ENCODE peak calls at places on chromosome 18, in four cellular contexts. One of them, this sample, is unnamed.

GRCh38 chr18:6661692-6662415 is 67.7 kb upstream of the ARHGAP28 start:
- DNase-seq in IMR-90: no peak
- DNase-seq in A549: no peak
- DNase-seq in H1: no peak
- DNase-seq in this sample: no peak

GRCh38 chr18:9705183-9705864 is 2.8 kb upstream of the RAB31 start:
- DNase-seq in IMR-90: peak; percentile 76
- DNase-seq in H1: no peak
- DNase-seq in A549: no peak
- DNase-seq in this sample: peak; percentile 58

GRCh38 chr18:72232611-72233010 is 311.5 kb downstream of the CBLN2 start:
- DNase-seq in H1: no peak
- DNase-seq in IMR-90: no peak
- DNase-seq in A549: no peak
- DNase-seq in this sample: no peak

GRCh38 chr18:33146009-33146408 is 294.5 kb downstream of the CCDC178 start:
- DNase-seq in H1: no peak
- DNase-seq in A549: no peak
- DNase-seq in IMR-90: no peak
- DNase-seq in this sample: no peak

GRCh38 chr18:72470391-72470790 is 73.8 kb downstream of the CBLN2 start:
- DNase-seq in A549: no peak
- DNase-seq in H1: no peak
- DNase-seq in IMR-90: no peak
- DNase-seq in this sample: no peak

GRCh38 chr18:58755304-58756010 is 84.2 kb downstream of the MALT1 start:
- DNase-seq in H1: no peak
- DNase-seq in A549: no peak
- DNase-seq in IMR-90: no peak
- DNase-seq in this sample: no peak

GRCh38 chr18:25873833-25874232 is 216.6 kb downstream of the SS18 start:
- DNase-seq in H1: no peak
- DNase-seq in A549: no peak
- DNase-seq in IMR-90: peak; percentile 23
- DNase-seq in this sample: peak; percentile 34

GRCh38 chr18:54086863-54087262 is 137.6 kb downstream of the MBD2 start:
- DNase-seq in A549: no peak
- DNase-seq in H1: no peak
- DNase-seq in IMR-90: no peak
- DNase-seq in this sample: no peak

GRCh38 chr18:60870261-60870966 is 462.8 kb upstream of the CDH20 start:
- DNase-seq in IMR-90: no peak
- DNase-seq in A549: no peak
- DNase-seq in H1: no peak
- DNase-seq in this sample: no peak

GRCh38 chr18:37303009-37303408 is 262.6 kb downstream of the CELF4 start:
- DNase-seq in IMR-90: no peak
- DNase-seq in H1: no peak
- DNase-seq in A549: no peak
- DNase-seq in this sample: no peak

GRCh38 chr18:79117791-79118190 is 48.6 kb downstream of the ATP9B start:
- DNase-seq in IMR-90: no peak
- DNase-seq in H1: no peak
- DNase-seq in A549: no peak
- DNase-seq in this sample: no peak

GRCh38 chr18:59718108-59719057 is 21.2 kb upstream of the CCBE1 start:
- DNase-seq in IMR-90: peak; percentile 95
- DNase-seq in H1: no peak
- DNase-seq in A549: peak; percentile 49
- DNase-seq in this sample: no peak

GRCh38 chr18:12062974-12063373 is 30.7 kb upstream of the ANKRD62 start:
- DNase-seq in A549: no peak
- DNase-seq in IMR-90: no peak
- DNase-seq in H1: no peak
- DNase-seq in this sample: no peak

GRCh38 chr18:73646772-73647171 is 500.9 kb downstream of the FBXO15 start:
- DNase-seq in H1: no peak
- DNase-seq in A549: no peak
- DNase-seq in IMR-90: peak; percentile 91
- DNase-seq in this sample: no peak

GRCh38 chr18:32669549-32670165 is 103.2 kb downstream of the KLHL14 start:
- DNase-seq in A549: no peak
- DNase-seq in H1: no peak
- DNase-seq in IMR-90: no peak
- DNase-seq in this sample: no peak

GRCh38 chr18:8659609-8660242 is 45.6 kb upstream of the MTCL1 start:
- DNase-seq in A549: no peak
- DNase-seq in H1: no peak
- DNase-seq in IMR-90: no peak
- DNase-seq in this sample: peak; percentile 53

GRCh38 chr18:49865401-49865800 is 52.1 kb upstream of the ACAA2 start:
- DNase-seq in A549: no peak
- DNase-seq in H1: no peak
- DNase-seq in IMR-90: no peak
- DNase-seq in this sample: no peak

GRCh38 chr18:31400191-31400590 is 23.6 kb downstream of the DSG4 start:
- DNase-seq in IMR-90: no peak
- DNase-seq in H1: no peak
- DNase-seq in A549: no peak
- DNase-seq in this sample: no peak

GRCh38 chr18:79478484-79479113 is 82.9 kb downstream of the NFATC1 start:
- DNase-seq in IMR-90: no peak
- DNase-seq in H1: no peak
- DNase-seq in A549: no peak
- DNase-seq in this sample: no peak

GRCh38 chr18:48139427-48140347 is 209.2 kb upstream of the SMAD2 start:
- DNase-seq in A549: no peak
- DNase-seq in IMR-90: no peak
- DNase-seq in H1: no peak
- DNase-seq in this sample: no peak

GRCh38 chr18:68803371-68803770 is 5.5 kb downstream of the CCDC102B start:
- DNase-seq in H1: no peak
- DNase-seq in IMR-90: peak; percentile 95
- DNase-seq in A549: no peak
- DNase-seq in this sample: no peak

GRCh38 chr18:77000527-77000926 is 132.1 kb downstream of the MBP start:
- DNase-seq in A549: peak; percentile 23
- DNase-seq in H1: no peak
- DNase-seq in IMR-90: peak; percentile 32
- DNase-seq in this sample: peak; percentile 57

GRCh38 chr18:2442726-2443275 is 128.5 kb downstream of the METTL4 start:
- DNase-seq in IMR-90: peak; percentile 8
- DNase-seq in A549: no peak
- DNase-seq in H1: no peak
- DNase-seq in this sample: no peak

GRCh38 chr18:32980896-32981295 is 208.1 kb upstream of the KLHL14 start:
- DNase-seq in H1: no peak
- DNase-seq in A549: no peak
- DNase-seq in IMR-90: no peak
- DNase-seq in this sample: no peak

GRCh38 chr18:25284278-25284677 is 67.7 kb downstream of the ZNF521 start:
- DNase-seq in H1: no peak
- DNase-seq in A549: no peak
- DNase-seq in IMR-90: no peak
- DNase-seq in this sample: no peak

GRCh38 chr18:64288446-64288845 is 139.6 kb upstream of the LINC00305 start:
- DNase-seq in IMR-90: no peak
- DNase-seq in H1: no peak
- DNase-seq in A549: no peak
- DNase-seq in this sample: no peak

GRCh38 chr18:57807336-57808117 is 4.4 kb upstream of the ATP8B1 start:
- DNase-seq in IMR-90: peak; percentile 82
- DNase-seq in H1: no peak
- DNase-seq in A549: no peak
- DNase-seq in this sample: no peak

GRCh38 chr18:22348521-22349316 is 69.0 kb downstream of the CTAGE1 start:
- DNase-seq in IMR-90: peak; percentile 42
- DNase-seq in A549: no peak
- DNase-seq in H1: peak; percentile 33
- DNase-seq in this sample: no peak

GRCh38 chr18:57561728-57562423 is 24.6 kb downstream of the FECH start:
- DNase-seq in IMR-90: peak; percentile 55
- DNase-seq in H1: no peak
- DNase-seq in A549: peak; percentile 51
- DNase-seq in this sample: peak; percentile 52

DNA sequence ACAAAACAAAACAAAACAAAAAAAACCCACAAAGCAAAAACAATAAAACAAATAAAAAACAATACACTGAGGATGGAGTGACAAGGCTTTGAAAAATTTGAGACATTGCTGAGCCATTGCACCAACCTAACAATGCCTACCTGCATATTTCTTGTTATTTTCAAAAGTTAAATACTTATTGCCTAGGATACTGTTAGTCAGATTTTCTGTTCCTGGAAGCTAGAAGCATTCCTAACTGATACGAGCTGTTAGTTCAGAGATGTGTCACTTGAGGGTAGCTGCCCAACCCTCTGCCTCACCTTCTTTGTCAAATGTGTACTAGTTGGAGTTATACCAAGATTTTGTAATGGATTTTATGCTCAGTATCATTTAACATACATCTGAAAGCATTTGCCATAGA is 187.2 kb downstream of the TXNL1 start:
- DNase-seq in IMR-90: peak; percentile 9
- DNase-seq in H1: no peak
- DNase-seq in A549: no peak
- DNase-seq in this sample: no peak
- TF ChIP-seq CEBPB in IMR-90: no peak
- TF ChIP-seq CEBPB in H1: no peak
- TF ChIP-seq CEBPB in A549: no peak
- TF ChIP-seq CEBPB in this sample: no peak

GRCh38 chr18:75210274-75211001 is at the start of gene TSHZ1:
- DNase-seq in H1: no peak
- DNase-seq in A549: peak; percentile 51
- DNase-seq in IMR-90: peak; percentile 88
- DNase-seq in this sample: peak; percentile 13

GRCh38 chr18:75208836-75209128 is 157 bp downstream of the PTGR3 start:
- DNase-seq in IMR-90: no peak
- DNase-seq in A549: no peak
- DNase-seq in H1: no peak
- DNase-seq in this sample: no peak

GRCh38 chr18:75209952-75210261 is 690 bp upstream of the TSHZ1 start:
- DNase-seq in H1: no peak
- DNase-seq in A549: no peak
- DNase-seq in IMR-90: no peak
- DNase-seq in this sample: no peak

GRCh38 chr18:75208055-75208835 is 694 bp downstream of the PTGR3 start:
- DNase-seq in H1: no peak
- DNase-seq in IMR-90: peak; percentile 60
- DNase-seq in A549: no peak
- DNase-seq in this sample: peak; percentile 22

DNA sequence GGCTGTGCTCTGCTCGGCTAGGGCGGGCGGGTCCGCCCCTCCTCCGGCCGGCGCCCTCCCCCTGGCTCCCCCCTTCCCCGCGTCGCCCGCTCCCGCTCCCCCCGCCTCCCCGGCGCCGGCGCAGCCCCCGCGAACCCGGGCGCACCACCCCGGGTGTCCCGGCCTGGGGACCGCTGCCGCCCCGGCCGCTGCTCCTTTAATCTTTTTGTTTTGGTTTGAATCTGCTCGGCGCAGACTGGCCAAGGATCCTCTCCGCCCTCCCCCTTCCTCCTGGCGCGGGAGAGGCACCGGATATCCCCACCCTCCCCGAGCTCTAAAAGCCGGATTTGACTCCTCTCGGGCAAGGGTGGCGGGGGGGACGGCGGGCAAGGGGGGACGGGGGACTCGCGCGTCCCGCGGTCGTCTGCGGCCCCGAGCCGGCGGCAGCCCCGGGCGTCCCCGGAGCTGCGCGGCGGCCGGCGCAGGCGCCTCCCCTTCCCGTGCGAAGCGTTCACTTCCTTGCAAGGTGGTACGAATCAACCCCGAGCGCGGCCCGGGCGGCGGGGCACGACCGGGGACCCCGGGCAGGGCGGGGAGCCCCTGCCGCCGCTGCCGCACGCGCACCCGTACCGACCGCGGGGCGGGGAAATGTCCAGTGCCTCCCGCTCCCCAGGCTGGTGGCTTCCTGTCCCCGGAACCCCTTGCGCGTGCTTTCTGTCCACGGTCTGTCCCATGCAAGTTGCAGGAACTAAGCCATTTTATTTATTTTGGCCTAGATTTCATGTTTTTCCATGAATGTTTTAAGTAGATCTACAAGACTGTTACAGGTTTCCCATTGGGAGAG is at the start of gene PTGR3:
- DNase-seq in H1: no peak
- DNase-seq in A549: peak; percentile 76
- DNase-seq in IMR-90: peak; percentile 73
- DNase-seq in this sample: peak; percentile 81
- H3K4me1 ChIP-seq in H1: peaks cover 15% of the 10 kb centered on the region
- H3K4me1 ChIP-seq in A549: peaks cover 22% of the 10 kb centered on the region
- H3K4me1 ChIP-seq in IMR-90: peaks cover 5% of the 10 kb centered on the region
- H3K4me1 ChIP-seq in this sample: peaks cover 39% of the 10 kb centered on the region

DNA sequence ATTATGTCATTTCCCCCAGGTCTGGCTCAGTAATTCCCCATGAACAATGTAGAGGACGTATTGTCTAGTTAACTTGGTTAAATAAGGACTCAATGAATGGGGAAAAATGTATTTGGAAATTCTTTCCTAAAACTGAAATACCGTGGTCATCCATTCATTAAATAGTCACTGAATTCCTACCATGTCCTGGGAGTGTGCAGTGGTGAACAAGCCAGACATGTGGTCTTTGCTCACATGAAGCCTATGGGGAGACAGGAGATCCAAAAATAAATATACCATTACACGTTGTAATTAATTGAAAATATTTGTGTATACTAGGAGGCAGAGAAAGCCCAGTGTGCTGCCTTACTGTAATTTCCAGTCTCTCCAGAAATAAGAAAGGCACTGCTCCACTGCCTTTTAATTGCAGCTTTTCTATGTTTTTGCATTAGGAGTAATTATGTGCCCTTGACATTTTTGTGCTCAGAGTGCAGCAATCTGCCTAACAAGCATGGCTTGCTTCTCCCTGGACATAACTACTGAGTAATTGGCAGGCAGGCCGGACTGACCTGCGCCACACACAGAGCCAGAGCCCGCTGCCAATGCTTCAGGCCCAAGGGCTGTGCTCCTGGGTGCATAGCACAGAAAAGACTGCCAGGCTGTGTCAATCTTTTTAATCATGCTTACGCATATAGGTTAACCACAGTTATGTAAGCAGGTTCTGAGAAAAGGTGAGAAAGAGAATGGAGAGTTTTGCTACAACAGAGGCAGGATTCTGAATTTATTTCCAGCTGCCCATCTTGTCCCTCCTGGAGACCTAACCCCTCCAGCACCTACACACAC is 22.2 kb upstream of the TTC39C start:
- DNase-seq in IMR-90: peak; percentile 38
- DNase-seq in A549: no peak
- DNase-seq in H1: no peak
- DNase-seq in this sample: no peak
- H3K27ac ChIP-seq in IMR-90: peak overlapping the region; percentile 24
- H3K27ac ChIP-seq in A549: no peak overlapping the region
- H3K27ac ChIP-seq in H1: no peak overlapping the region
- H3K27ac ChIP-seq in this sample: no peak overlapping the region

DNA sequence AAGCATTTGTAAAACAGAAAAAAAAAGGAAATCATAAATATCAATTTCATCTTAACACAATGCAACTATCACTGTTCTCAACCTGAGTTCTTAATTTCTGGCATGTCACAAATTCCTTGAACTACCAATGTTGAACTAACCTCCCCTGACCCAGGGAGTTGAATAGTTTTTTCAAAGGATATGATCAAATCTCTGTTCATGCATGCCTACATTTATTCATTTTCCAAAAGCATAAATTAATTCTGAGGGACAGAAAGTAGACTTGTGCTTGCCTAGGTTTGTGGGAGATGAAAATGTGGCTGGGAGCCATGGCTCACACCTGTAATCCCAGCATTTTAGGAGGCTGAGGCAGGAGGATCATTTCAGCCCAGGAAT is 175.7 kb downstream of the TGIF1 start:
- DNase-seq in H1: no peak
- DNase-seq in IMR-90: peak; percentile 19
- DNase-seq in A549: no peak
- DNase-seq in this sample: no peak
- TF ChIP-seq CEBPB in H1: no peak
- TF ChIP-seq CEBPB in IMR-90: no peak
- TF ChIP-seq CEBPB in A549: no peak
- TF ChIP-seq CEBPB in this sample: no peak